ENCODE peak calls at places on chromosomes 12 and 14, in seven cellular contexts. One of them, this sample, is unnamed.

GRCh38 chr12:48996794-48997718 is 2.1 kb downstream of the DDN start:
- DNase-seq in RPMI7951: no peak
- DNase-seq in LoVo: peak
- DNase-seq in posterior vena cava: peak
- DNase-seq in stimulated activated CD4-positive, alpha-beta T cell treated with anti-CD3 and anti-CD28 coated beads, Interleukin-4, amount 100 ng/mL, for 4 hours: peak
- DNase-seq in PC-3: peak
- DNase-seq in stomach: peak
- DNase-seq in this sample: no peak

GRCh38 chr12:51150777-51151176 is 22.2 kb downstream of the TFCP2 start:
- DNase-seq in RPMI7951: no peak
- DNase-seq in LoVo: no peak
- DNase-seq in posterior vena cava: no peak
- DNase-seq in stimulated activated CD4-positive, alpha-beta T cell treated with anti-CD3 and anti-CD28 coated beads, Interleukin-4, amount 100 ng/mL, for 4 hours: no peak
- DNase-seq in PC-3: no peak
- DNase-seq in stomach: no peak
- DNase-seq in this sample: no peak

GRCh38 chr12:111584959-111585358 is 14.2 kb downstream of the ATXN2 start:
- DNase-seq in RPMI7951: peak
- DNase-seq in LoVo: peak
- DNase-seq in posterior vena cava: no peak
- DNase-seq in stimulated activated CD4-positive, alpha-beta T cell treated with anti-CD3 and anti-CD28 coated beads, Interleukin-4, amount 100 ng/mL, for 4 hours: no peak
- DNase-seq in PC-3: peak
- DNase-seq in stomach: no peak
- DNase-seq in this sample: no peak

GRCh38 chr14:81681466-81681865 is 147.8 kb upstream of the SEL1L start:
- DNase-seq in RPMI7951: no peak
- DNase-seq in LoVo: no peak
- DNase-seq in posterior vena cava: no peak
- DNase-seq in stimulated activated CD4-positive, alpha-beta T cell treated with anti-CD3 and anti-CD28 coated beads, Interleukin-4, amount 100 ng/mL, for 4 hours: no peak
- DNase-seq in PC-3: no peak
- DNase-seq in stomach: no peak
- DNase-seq in this sample: no peak

GRCh38 chr12:95848575-95849388 is 10.0 kb upstream of the SNRPF start:
- DNase-seq in RPMI7951: peak
- DNase-seq in LoVo: peak
- DNase-seq in posterior vena cava: no peak
- DNase-seq in stimulated activated CD4-positive, alpha-beta T cell treated with anti-CD3 and anti-CD28 coated beads, Interleukin-4, amount 100 ng/mL, for 4 hours: no peak
- DNase-seq in PC-3: peak
- DNase-seq in stomach: peak
- DNase-seq in this sample: no peak

GRCh38 chr12:118237053-118237665 is 101.2 kb downstream of the PEBP1 start:
- DNase-seq in RPMI7951: no peak
- DNase-seq in LoVo: no peak
- DNase-seq in posterior vena cava: no peak
- DNase-seq in stimulated activated CD4-positive, alpha-beta T cell treated with anti-CD3 and anti-CD28 coated beads, Interleukin-4, amount 100 ng/mL, for 4 hours: no peak
- DNase-seq in PC-3: no peak
- DNase-seq in stomach: no peak
- DNase-seq in this sample: no peak

GRCh38 chr12:108511633-108512540 is 3.2 kb upstream of the FICD start:
- DNase-seq in RPMI7951: peak
- DNase-seq in LoVo: peak
- DNase-seq in posterior vena cava: no peak
- DNase-seq in stimulated activated CD4-positive, alpha-beta T cell treated with anti-CD3 and anti-CD28 coated beads, Interleukin-4, amount 100 ng/mL, for 4 hours: peak
- DNase-seq in PC-3: peak
- DNase-seq in stomach: peak
- DNase-seq in this sample: peak

GRCh38 chr14:59251811-59252771 is 63.6 kb downstream of the DAAM1 start:
- DNase-seq in RPMI7951: peak
- DNase-seq in LoVo: no peak
- DNase-seq in posterior vena cava: no peak
- DNase-seq in stimulated activated CD4-positive, alpha-beta T cell treated with anti-CD3 and anti-CD28 coated beads, Interleukin-4, amount 100 ng/mL, for 4 hours: no peak
- DNase-seq in PC-3: no peak
- DNase-seq in stomach: no peak
- DNase-seq in this sample: no peak

GRCh38 chr14:69877492-69877891 is 1.7 kb upstream of the SMOC1 start:
- DNase-seq in RPMI7951: peak
- DNase-seq in LoVo: no peak
- DNase-seq in posterior vena cava: no peak
- DNase-seq in stimulated activated CD4-positive, alpha-beta T cell treated with anti-CD3 and anti-CD28 coated beads, Interleukin-4, amount 100 ng/mL, for 4 hours: no peak
- DNase-seq in PC-3: no peak
- DNase-seq in stomach: no peak
- DNase-seq in this sample: no peak

GRCh38 chr12:78473136-78473535 is 391.4 kb upstream of the SYT1 start:
- DNase-seq in RPMI7951: peak
- DNase-seq in LoVo: no peak
- DNase-seq in posterior vena cava: no peak
- DNase-seq in stimulated activated CD4-positive, alpha-beta T cell treated with anti-CD3 and anti-CD28 coated beads, Interleukin-4, amount 100 ng/mL, for 4 hours: no peak
- DNase-seq in PC-3: peak
- DNase-seq in stomach: no peak
- DNase-seq in this sample: no peak

GRCh38 chr14:69629225-69630127 is 18.1 kb downstream of the SUSD6 start:
- DNase-seq in RPMI7951: no peak
- DNase-seq in LoVo: no peak
- DNase-seq in posterior vena cava: no peak
- DNase-seq in stimulated activated CD4-positive, alpha-beta T cell treated with anti-CD3 and anti-CD28 coated beads, Interleukin-4, amount 100 ng/mL, for 4 hours: no peak
- DNase-seq in PC-3: no peak
- DNase-seq in stomach: no peak
- DNase-seq in this sample: no peak

GRCh38 chr14:83071888-83072501 is 1538.3 kb upstream of the SEL1L start:
- DNase-seq in RPMI7951: peak
- DNase-seq in LoVo: peak
- DNase-seq in posterior vena cava: no peak
- DNase-seq in stimulated activated CD4-positive, alpha-beta T cell treated with anti-CD3 and anti-CD28 coated beads, Interleukin-4, amount 100 ng/mL, for 4 hours: no peak
- DNase-seq in PC-3: peak
- DNase-seq in stomach: no peak
- DNase-seq in this sample: no peak

GRCh38 chr12:30694971-30695326 is 720 bp downstream of the IPO8 start:
- DNase-seq in RPMI7951: peak
- DNase-seq in LoVo: peak
- DNase-seq in posterior vena cava: peak
- DNase-seq in stimulated activated CD4-positive, alpha-beta T cell treated with anti-CD3 and anti-CD28 coated beads, Interleukin-4, amount 100 ng/mL, for 4 hours: no peak
- DNase-seq in PC-3: peak
- DNase-seq in stomach: peak
- DNase-seq in this sample: no peak

GRCh38 chr12:104055686-104056388 is 5.8 kb upstream of the GLT8D2 start:
- DNase-seq in RPMI7951: peak
- DNase-seq in LoVo: no peak
- DNase-seq in posterior vena cava: no peak
- DNase-seq in stimulated activated CD4-positive, alpha-beta T cell treated with anti-CD3 and anti-CD28 coated beads, Interleukin-4, amount 100 ng/mL, for 4 hours: no peak
- DNase-seq in PC-3: no peak
- DNase-seq in stomach: peak
- DNase-seq in this sample: peak